ENCODE peak calls at places on chromosomes 4 and X, in five cellular contexts. One of them, this sample, is unnamed.

GRCh38 chr4:2927016-2927695 is 36.0 kb downstream of the NOP14 start:
- DNase-seq in A549: no peak
- DNase-seq in H1: no peak
- DNase-seq in HepG2: no peak
- DNase-seq in K562: no peak
- DNase-seq in this sample: no peak

GRCh38 chr4:148834804-148835598 is 392.8 kb upstream of the NR3C2 start:
- DNase-seq in A549: peak; percentile 6
- DNase-seq in H1: no peak
- DNase-seq in HepG2: no peak
- DNase-seq in K562: no peak
- DNase-seq in this sample: peak; percentile 61

GRCh38 chr4:158578476-158578875 is 56.8 kb downstream of the RXFP1 start:
- DNase-seq in A549: peak; percentile 18
- DNase-seq in H1: no peak
- DNase-seq in HepG2: peak; percentile 5
- DNase-seq in K562: peak; percentile 12
- DNase-seq in this sample: peak; percentile 51

GRCh38 chr4:96603635-96604034 is 763.7 kb downstream of the PDHA2 start:
- DNase-seq in A549: no peak
- DNase-seq in H1: no peak
- DNase-seq in HepG2: no peak
- DNase-seq in K562: no peak
- DNase-seq in this sample: no peak

GRCh38 chrX:15664487-15665444 is at the start of gene CLTRN:
- DNase-seq in A549: peak; percentile 24
- DNase-seq in H1: no peak
- DNase-seq in HepG2: no peak
- DNase-seq in K562: no peak
- DNase-seq in this sample: no peak

GRCh38 chrX:340641-341423 is 22.2 kb upstream of the GTPBP6 start:
- DNase-seq in A549: no peak
- DNase-seq in H1: peak; percentile 34
- DNase-seq in HepG2: no peak
- DNase-seq in K562: no peak
- DNase-seq in this sample: no peak

GRCh38 chr4:123755655-123756054 is 359.1 kb downstream of the SPRY1 start:
- DNase-seq in A549: no peak
- DNase-seq in H1: no peak
- DNase-seq in HepG2: no peak
- DNase-seq in K562: no peak
- DNase-seq in this sample: no peak

GRCh38 chrX:67636532-67636931 is 92.7 kb downstream of the AR start:
- DNase-seq in A549: no peak
- DNase-seq in H1: no peak
- DNase-seq in HepG2: no peak
- DNase-seq in K562: no peak
- DNase-seq in this sample: no peak

GRCh38 chr4:71586087-71586763 is 197.7 kb downstream of the GC start:
- DNase-seq in A549: no peak
- DNase-seq in H1: no peak
- DNase-seq in HepG2: no peak
- DNase-seq in K562: no peak
- DNase-seq in this sample: no peak

GRCh38 chrX:132199941-132200340 is 19.3 kb downstream of the RAP2C start:
- DNase-seq in A549: no peak
- DNase-seq in H1: no peak
- DNase-seq in HepG2: no peak
- DNase-seq in K562: no peak
- DNase-seq in this sample: no peak

GRCh38 chrX:14440109-14440508 is 89.2 kb upstream of the GLRA2 start:
- DNase-seq in A549: no peak
- DNase-seq in H1: no peak
- DNase-seq in HepG2: no peak
- DNase-seq in K562: no peak
- DNase-seq in this sample: no peak

DNA sequence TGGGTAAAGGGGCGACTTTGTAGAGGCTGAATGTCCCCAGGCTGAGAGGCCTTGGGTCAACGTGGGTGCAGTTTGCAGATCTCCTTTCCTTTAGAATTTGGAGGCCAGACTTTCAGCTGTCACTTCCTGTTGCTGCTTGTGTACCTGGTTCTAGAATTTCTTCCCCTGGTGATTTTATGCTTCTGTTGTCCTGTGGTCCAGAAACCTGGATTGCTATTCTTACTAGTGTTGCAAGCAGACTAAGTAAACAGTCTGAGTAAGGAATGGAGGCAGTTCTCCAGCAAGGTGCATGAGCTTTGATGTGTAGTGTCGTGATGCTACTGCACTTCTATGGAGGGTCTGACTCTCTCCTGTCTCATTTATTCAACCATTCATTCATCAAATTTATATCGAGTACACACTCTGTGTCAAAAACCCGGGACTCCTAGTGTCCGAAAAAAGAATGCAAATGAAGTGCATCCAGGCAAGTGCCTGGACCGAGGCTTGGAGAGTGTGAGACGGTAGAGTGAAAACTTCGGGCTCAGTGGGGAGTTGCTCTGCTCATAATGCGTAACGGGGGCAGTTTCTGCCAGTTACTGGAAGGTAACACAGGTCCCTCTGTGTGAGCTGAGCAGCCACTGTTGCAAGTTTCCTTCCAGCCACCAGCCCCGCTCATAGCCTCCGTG is 83.3 kb downstream of the SORCS2 start:
- DNase-seq in A549: no peak
- DNase-seq in H1: no peak
- DNase-seq in HepG2: no peak
- DNase-seq in K562: no peak
- DNase-seq in this sample: no peak
- TF ChIP-seq MAFK in A549: no peak
- TF ChIP-seq MAFK in H1: no peak
- TF ChIP-seq MAFK in HepG2: no peak
- TF ChIP-seq MAFK in K562: no peak
- TF ChIP-seq MAFK in this sample: no peak

GRCh38 chr4:134722306-134722705 is 520.7 kb upstream of the PABPC4L start:
- DNase-seq in A549: no peak
- DNase-seq in H1: no peak
- DNase-seq in HepG2: no peak
- DNase-seq in K562: no peak
- DNase-seq in this sample: no peak

DNA sequence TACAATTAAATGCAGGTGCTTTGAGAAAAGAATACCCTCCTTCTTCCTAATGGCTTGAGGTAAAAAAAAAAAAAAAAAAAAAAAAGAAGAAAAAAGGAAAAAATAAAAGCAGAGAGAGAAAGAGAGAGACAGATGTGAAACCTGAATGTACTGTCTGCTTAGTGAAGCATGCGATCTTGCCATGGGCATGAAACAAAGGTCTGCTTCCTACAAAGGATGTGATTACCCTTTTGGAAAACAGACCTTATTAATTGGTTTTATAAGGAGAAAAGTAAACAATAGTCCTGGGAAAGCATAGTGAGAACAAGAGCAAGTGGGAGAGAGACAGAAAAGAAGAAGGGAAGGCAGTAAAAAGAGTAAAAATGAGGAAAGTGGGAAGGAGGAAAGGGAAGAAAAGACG is 526.1 kb upstream of the PABPC4L start:
- DNase-seq in A549: no peak
- DNase-seq in H1: no peak
- DNase-seq in HepG2: no peak
- DNase-seq in K562: no peak
- DNase-seq in this sample: no peak
- TF ChIP-seq MAFK in A549: no peak
- TF ChIP-seq MAFK in H1: no peak
- TF ChIP-seq MAFK in HepG2: no peak
- TF ChIP-seq MAFK in K562: no peak
- TF ChIP-seq MAFK in this sample: no peak

GRCh38 chr4:188554413-188554812 is 415.2 kb downstream of the TRIML1 start:
- DNase-seq in A549: no peak
- DNase-seq in H1: no peak
- DNase-seq in HepG2: no peak
- DNase-seq in K562: no peak
- DNase-seq in this sample: no peak
- TF ChIP-seq MAFK in A549: no peak
- TF ChIP-seq MAFK in H1: no peak
- TF ChIP-seq MAFK in HepG2: no peak
- TF ChIP-seq MAFK in K562: no peak
- TF ChIP-seq MAFK in this sample: no peak

GRCh38 chr4:140757220-140757607 is 1.0 kb upstream of the TBC1D9 start:
- DNase-seq in A549: no peak
- DNase-seq in H1: no peak
- DNase-seq in HepG2: no peak
- DNase-seq in K562: no peak
- DNase-seq in this sample: no peak

GRCh38 chr4:140756292-140757219 is at the start of gene TBC1D9:
- DNase-seq in A549: peak; percentile 77
- DNase-seq in H1: peak; percentile 79
- DNase-seq in HepG2: peak; percentile 68
- DNase-seq in K562: no peak
- DNase-seq in this sample: peak; percentile 55

GRCh38 chr4:140752669-140753068 is 3.5 kb downstream of the TBC1D9 start:
- DNase-seq in A549: no peak
- DNase-seq in H1: no peak
- DNase-seq in HepG2: no peak
- DNase-seq in K562: no peak
- DNase-seq in this sample: no peak

GRCh38 chr4:140754918-140755810 is 1.0 kb downstream of the TBC1D9 start:
- DNase-seq in A549: no peak
- DNase-seq in H1: no peak
- DNase-seq in HepG2: no peak
- DNase-seq in K562: no peak
- DNase-seq in this sample: no peak

DNA sequence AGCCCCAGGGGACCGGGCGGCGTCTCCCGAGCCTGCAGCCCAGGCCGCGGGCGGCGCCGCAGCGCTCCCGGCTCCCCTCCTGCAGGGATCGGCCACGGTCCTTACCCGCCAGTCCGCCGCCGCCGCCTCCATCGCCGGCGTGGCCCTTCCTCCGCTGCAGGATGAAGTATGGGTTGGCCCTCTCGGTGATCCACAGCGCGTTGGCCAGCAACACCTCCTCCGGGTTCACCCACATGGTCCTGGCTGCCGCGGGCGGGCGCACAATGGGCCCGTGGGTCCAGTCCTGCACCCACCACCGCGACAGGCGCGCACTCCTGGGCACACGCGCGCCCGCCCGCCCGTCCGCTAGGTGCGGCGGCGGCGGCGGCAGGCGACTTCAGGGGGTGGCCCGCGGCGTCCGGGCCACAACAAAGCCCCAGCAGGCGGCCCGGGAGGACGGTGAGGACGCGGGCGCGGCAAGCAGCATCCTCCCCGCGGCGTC is 334 bp downstream of the TBC1D9 start:
- DNase-seq in A549: peak; percentile 41
- DNase-seq in H1: peak; percentile 74
- DNase-seq in HepG2: no peak
- DNase-seq in K562: no peak
- DNase-seq in this sample: peak; percentile 46
- TF ChIP-seq MAFK in A549: no peak
- TF ChIP-seq MAFK in H1: no peak
- TF ChIP-seq MAFK in HepG2: no peak
- TF ChIP-seq MAFK in K562: no peak
- TF ChIP-seq MAFK in this sample: no peak

DNA sequence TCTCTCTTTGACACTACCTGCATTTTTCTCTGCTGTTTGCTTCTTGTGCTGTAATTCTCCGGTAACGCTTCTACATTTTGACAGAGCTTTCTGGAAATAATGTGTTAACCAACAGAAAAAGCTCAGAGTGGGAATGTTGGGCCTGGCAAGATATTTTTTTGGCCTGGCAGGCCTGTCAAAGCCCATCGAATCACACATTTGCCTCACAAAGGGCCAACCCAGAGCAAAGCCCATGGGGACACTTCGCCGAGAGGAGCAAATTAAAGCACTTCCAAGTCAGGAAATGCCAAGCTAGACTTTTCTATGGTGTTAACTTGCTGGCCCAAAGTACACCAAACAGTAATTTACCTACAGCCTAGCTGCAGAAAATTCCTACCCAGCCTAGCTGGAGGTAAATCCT is 288.5 kb upstream of the LDB2 start:
- DNase-seq in A549: no peak
- DNase-seq in H1: no peak
- DNase-seq in HepG2: no peak
- DNase-seq in K562: no peak
- DNase-seq in this sample: no peak
- TF ChIP-seq MAFK in A549: no peak
- TF ChIP-seq MAFK in H1: no peak
- TF ChIP-seq MAFK in HepG2: no peak
- TF ChIP-seq MAFK in K562: no peak
- TF ChIP-seq MAFK in this sample: no peak

GRCh38 chr4:153467154-153467896 is 1.2 kb downstream of the TMEM131L start:
- DNase-seq in A549: no peak
- DNase-seq in H1: peak; percentile 79
- DNase-seq in HepG2: peak; percentile 52
- DNase-seq in K562: peak; percentile 68
- DNase-seq in this sample: no peak

GRCh38 chr4:153466637-153467153 is 535 bp downstream of the TMEM131L start:
- DNase-seq in A549: no peak
- DNase-seq in H1: no peak
- DNase-seq in HepG2: no peak
- DNase-seq in K562: no peak
- DNase-seq in this sample: no peak

GRCh38 chr4:153465583-153465921 is 608 bp upstream of the TMEM131L start:
- DNase-seq in A549: peak; percentile 61
- DNase-seq in H1: peak; percentile 78
- DNase-seq in HepG2: peak; percentile 37
- DNase-seq in K562: peak; percentile 60
- DNase-seq in this sample: peak; percentile 61

GRCh38 chr4:153465145-153465544 is 1.0 kb upstream of the TMEM131L start:
- DNase-seq in A549: no peak
- DNase-seq in H1: no peak
- DNase-seq in HepG2: no peak
- DNase-seq in K562: no peak
- DNase-seq in this sample: no peak

DNA sequence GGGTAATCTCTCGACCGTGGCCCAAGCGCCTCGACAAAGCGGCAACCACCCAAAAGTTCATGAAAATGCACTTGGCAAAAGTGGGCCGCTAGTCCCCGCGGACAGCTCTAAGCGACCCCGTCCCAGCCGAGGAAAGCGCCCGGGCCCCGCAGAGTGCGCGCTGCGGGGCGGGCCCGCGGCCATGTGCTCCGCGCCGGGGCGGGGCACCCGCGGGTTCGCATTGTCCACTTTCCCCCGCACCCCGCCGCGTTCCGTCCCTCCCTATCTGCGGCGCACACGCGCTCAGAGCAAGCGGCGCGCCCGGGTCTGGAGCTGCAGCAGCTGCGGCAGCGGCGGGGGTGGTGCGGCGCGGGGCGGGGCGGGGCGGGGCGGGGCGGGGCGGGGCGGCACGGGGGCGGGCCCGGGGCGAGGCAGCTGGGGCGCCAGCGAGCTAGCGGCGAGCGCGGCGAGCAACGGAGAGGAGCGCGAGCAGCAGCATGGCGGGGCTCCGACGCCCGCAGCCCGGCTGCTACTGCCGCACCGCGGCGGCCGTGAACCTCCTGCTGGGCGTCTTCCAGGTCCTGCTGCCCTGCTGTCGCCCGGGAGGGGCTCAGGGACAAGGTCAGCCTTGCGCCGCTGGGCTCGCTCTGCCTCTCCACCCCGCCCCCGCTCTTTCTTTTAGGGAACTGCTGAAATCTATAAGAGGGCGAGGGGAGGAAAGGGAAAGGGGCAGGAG is at the start of gene TMEM131L:
- DNase-seq in A549: peak; percentile 60
- DNase-seq in H1: peak; percentile 82
- DNase-seq in HepG2: peak; percentile 29
- DNase-seq in K562: peak; percentile 92
- DNase-seq in this sample: peak; percentile 52
- TF ChIP-seq MAFK in A549: no peak
- TF ChIP-seq MAFK in H1: no peak
- TF ChIP-seq MAFK in HepG2: no peak
- TF ChIP-seq MAFK in K562: no peak
- TF ChIP-seq MAFK in this sample: no peak